ENCODE peak calls at places on chromosome 21, in four cellular contexts. O is HepG2, F is GM12878, N is H1. I is an unnamed sample.

GRCh38 chr21:36566606-36567005 is 86.7 kb upstream of the CLDN14 start:
- DNase-seq in O (no peak), F (no peak), N (no peak), I (no peak)

GRCh38 chr21:42220138-42220701 is 1.3 kb downstream of the ABCG1 start:
- DNase-seq in O (peak), F (no peak), N (no peak), I (no peak)

GRCh38 chr21:41761211-41762181 is 5.4 kb downstream of the RIPK4 start:
- DNase-seq in O (peak), F (no peak), N (no peak), I (no peak)

GRCh38 chr21:36889401-36889800 is 77.1 kb downstream of the HLCS start:
- DNase-seq in O (no peak), F (no peak), N (no peak), I (no peak)

GRCh38 chr21:39030127-39030884 is 152.9 kb downstream of the PSMG1 start:
- DNase-seq in O (no peak), F (no peak), N (peak), I (no peak)

GRCh38 chr21:38295997-38296764 is 39.4 kb downstream of the KCNJ15 start:
- DNase-seq in O (no peak), F (no peak), N (no peak), I (no peak)

GRCh38 chr21:21226472-21226871 is 228.3 kb downstream of the NCAM2 start:
- DNase-seq in O (no peak), F (no peak), N (no peak), I (no peak)

GRCh38 chr21:36981977-36982700 is 15.7 kb upstream of the HLCS start:
- DNase-seq in O (no peak), F (no peak), N (no peak), I (no peak)

GRCh38 chr21:23247334-23247733 is 2249.1 kb downstream of the NCAM2 start:
- DNase-seq in O (no peak), F (no peak), N (no peak), I (no peak)

GRCh38 chr21:29730281-29730680 is 209.5 kb downstream of the GRIK1 start:
- DNase-seq in O (no peak), F (no peak), N (no peak), I (no peak)

GRCh38 chr21:14071902-14072734 is 138.6 kb downstream of the LIPI start:
- DNase-seq in O (no peak), F (no peak), N (no peak), I (no peak)

GRCh38 chr21:39116761-39117425 is 66.4 kb downstream of the PSMG1 start:
- DNase-seq in O (no peak), F (no peak), N (no peak), I (no peak)

GRCh38 chr21:38289697-38290096 is 32.9 kb downstream of the KCNJ15 start:
- DNase-seq in O (no peak), F (no peak), N (no peak), I (no peak)

GRCh38 chr21:37562920-37563640 is 196.5 kb downstream of the DYRK1A start:
- DNase-seq in O (no peak), F (no peak), N (no peak), I (no peak)

GRCh38 chr21:37219766-37220432 is 47.2 kb downstream of the VPS26C start:
- DNase-seq in O (no peak), F (no peak), N (no peak), I (no peak)

GRCh38 chr21:37642493-37642892 is 273.8 kb downstream of the KCNJ6 start:
- DNase-seq in O (peak), F (no peak), N (no peak), I (peak)

GRCh38 chr21:36859744-36860501 is 106.5 kb downstream of the HLCS start:
- DNase-seq in O (peak), F (no peak), N (peak), I (no peak)

GRCh38 chr21:33157303-33157702 is 72.4 kb upstream of the IFNAR2 start:
- DNase-seq in O (no peak), F (no peak), N (no peak), I (no peak)

GRCh38 chr21:42312626-42313104 is 2.5 kb downstream of the TFF3 start:
- DNase-seq in O (no peak), F (no peak), N (no peak), I (no peak)

GRCh38 chr21:36229181-36229580 is 72.6 kb downstream of the DOP1B start:
- DNase-seq in O (no peak), F (no peak), N (no peak), I (no peak)

GRCh38 chr21:22352088-22352487 is 1353.9 kb downstream of the NCAM2 start:
- DNase-seq in O (no peak), F (no peak), N (no peak), I (no peak)

GRCh38 chr21:37435719-37436118 is 69.1 kb downstream of the DYRK1A start:
- DNase-seq in O (no peak), F (no peak), N (no peak), I (no peak)

GRCh38 chr21:32693581-32693980 is 34.2 kb downstream of the SYNJ1 start:
- DNase-seq in O (no peak), F (no peak), N (no peak), I (no peak)

GRCh38 chr21:32741336-32741735 is 13.5 kb upstream of the SYNJ1 start:
- DNase-seq in O (no peak), F (no peak), N (no peak), I (no peak)

GRCh38 chr21:17512245-17513213 is at the start of gene CXADR:
- DNase-seq in O (peak), F (no peak), N (peak), I (peak)
- TF ChIP-seq POLR2A in O (peak), F (peak), N (peak), I (peak)

GRCh38 chr21:19523066-19523465 is 1119.5 kb upstream of the TMPRSS15 start:
- DNase-seq in O (no peak), F (no peak), N (no peak), I (no peak)
- TF ChIP-seq YY1 in O (no peak), F (no peak), N (no peak), I (no peak)

DNA sequence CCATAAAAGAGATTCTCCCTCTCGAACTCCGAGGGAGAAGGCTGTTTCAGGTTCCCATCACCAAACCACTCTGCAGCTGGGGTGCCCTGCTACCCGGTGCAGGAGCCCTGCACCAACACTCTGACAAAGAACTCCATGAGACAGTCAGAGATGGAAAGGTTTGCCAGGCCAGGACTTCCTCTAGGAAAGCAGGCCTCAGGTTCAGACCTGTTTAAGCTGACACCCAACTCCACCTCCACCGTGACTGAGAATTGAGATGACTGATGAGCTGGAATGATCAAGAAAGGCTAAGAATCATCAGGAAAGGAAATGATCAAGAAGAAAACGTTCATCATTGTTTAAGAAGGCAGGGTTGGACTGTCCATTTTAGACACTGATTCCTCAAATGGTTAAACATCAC is 46.2 kb upstream of the KCNE1 start:
- DNase-seq in O (no peak), F (no peak), N (no peak), I (no peak)
- TF ChIP-seq POLR2A in O (no peak), F (no peak), N (no peak), I (no peak)

GRCh38 chr21:40680311-40680710 is 166.6 kb downstream of the DSCAM start:
- DNase-seq in O (no peak), F (no peak), N (no peak), I (no peak)
- TF ChIP-seq YY1 in O (no peak), F (no peak), N (no peak), I (no peak)

GRCh38 chr21:44909719-44910118 is 11.0 kb downstream of the ITGB2 start:
- DNase-seq in O (no peak), F (no peak), N (no peak), I (no peak)

GRCh38 chr21:44910229-44911065 is 10.3 kb downstream of the ITGB2 start:
- DNase-seq in O (peak), F (no peak), N (no peak), I (no peak)

GRCh38 chr21:44911066-44911383 is 9.7 kb downstream of the ITGB2 start:
- DNase-seq in O (no peak), F (no peak), N (no peak), I (no peak)

GRCh38 chr21:44912158-44912473 is 8.6 kb downstream of the ITGB2 start:
- DNase-seq in O (no peak), F (no peak), N (no peak), I (no peak)

DNA sequence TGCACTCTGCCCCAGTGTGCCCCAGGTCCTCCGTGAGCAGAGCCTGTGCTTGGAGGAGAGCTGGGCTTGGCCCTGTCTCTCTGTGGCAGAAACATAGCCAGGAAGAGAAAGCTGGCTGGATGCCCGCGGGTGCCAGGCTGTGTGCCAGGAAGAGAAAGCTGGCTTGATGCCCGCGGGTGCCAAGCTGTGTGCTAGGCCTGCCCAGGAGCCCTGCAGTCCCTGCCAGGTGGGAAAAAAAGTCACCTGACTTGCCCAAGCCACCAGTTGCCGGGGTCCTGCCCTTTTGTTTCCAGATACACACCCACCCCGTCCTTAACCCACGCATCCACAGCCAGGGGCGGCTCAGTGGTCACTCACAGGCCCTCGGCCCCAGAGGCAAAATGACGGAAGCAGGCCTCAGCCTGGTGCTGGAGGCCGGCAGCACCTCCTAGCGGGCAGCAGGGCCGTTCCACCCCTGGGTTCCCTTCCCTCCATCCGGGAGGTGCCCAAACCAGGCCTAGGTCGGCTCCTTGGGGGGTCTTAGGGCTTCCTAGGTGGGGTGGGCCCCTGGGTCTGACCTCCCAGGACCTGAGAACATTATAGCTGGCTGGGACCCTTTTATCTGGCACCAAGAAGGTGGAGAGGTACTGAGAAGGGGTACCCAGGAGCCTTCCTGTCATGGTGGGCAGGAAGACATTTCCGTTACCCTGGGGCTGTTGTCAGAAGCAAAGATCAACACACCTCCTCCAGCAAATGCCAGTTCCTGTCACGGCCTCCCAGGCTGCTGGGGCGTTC is 9.1 kb downstream of the ITGB2 start:
- DNase-seq in O (peak), F (no peak), N (no peak), I (no peak)
- TF ChIP-seq POLR2A in O (no peak), F (no peak), N (no peak), I (no peak)

GRCh38 chr21:31520506-31521163 is 138.9 kb upstream of the SOD1 start:
- DNase-seq in O (no peak), F (no peak), N (no peak), I (no peak)
- TF ChIP-seq YY1 in O (no peak), F (no peak), N (no peak), I (no peak)

DNA sequence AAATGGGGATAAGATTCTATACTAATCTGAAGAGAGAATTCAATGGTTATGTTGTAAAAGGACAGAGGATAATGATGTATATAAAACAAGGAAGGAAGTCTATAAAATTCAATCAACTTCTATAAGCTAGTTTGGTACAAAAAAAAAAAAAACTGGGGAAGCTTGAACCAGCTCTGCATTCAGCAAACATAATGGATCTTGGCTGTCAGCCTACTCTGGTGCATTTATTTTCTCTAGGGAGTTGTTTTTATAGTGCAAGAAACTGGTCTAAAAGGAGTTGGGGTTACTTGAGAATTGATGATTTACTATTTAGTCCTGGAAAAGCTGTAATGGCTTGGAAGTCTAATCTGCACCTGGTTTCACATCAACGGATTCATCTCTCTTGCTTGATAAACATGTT is 199.3 kb upstream of the NRIP1 start:
- DNase-seq in O (no peak), F (no peak), N (no peak), I (no peak)
- TF ChIP-seq POLR2A in O (no peak), F (no peak), N (no peak), I (no peak)

DNA sequence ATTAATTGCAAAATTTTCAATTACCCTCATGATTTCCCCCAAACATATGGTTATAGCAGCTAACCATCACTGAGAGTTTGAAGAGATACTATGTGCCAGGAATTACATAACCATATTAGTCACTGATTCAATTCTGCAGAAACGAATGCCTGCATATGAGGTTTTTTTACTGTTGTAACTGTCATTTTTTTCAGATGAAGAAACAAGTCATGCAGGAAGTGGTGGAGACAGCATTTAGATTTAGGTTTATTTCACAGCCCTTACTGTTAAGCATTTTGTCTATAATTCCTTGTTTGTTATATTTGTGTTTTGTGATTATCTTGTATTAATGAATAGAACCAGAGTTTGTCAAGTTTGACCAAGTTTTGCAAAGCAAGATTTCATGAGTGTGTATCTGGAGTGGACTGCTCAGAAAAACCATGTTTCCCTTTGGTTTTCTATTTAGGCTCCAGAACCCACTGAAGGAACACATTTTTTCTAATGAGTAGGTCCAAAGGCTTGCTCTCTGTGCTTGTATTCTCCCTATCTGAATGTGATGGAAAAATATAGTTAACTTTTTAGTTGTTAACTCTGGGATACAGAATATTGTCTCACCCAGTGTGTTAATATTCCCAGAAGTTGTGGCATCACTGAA is 308.5 kb upstream of the ADAMTS5 start:
- DNase-seq in O (no peak), F (no peak), N (no peak), I (no peak)
- TF ChIP-seq YY1 in O (no peak), F (no peak), N (no peak), I (no peak)

GRCh38 chr21:40227111-40227510 is 359.9 kb downstream of the PCP4 start:
- DNase-seq in O (no peak), F (no peak), N (no peak), I (no peak)
- TF ChIP-seq POLR2A in O (no peak), F (no peak), N (no peak), I (no peak)

GRCh38 chr21:25637846-25638245 is 1.2 kb upstream of the JAM2 start:
- DNase-seq in O (no peak), F (no peak), N (no peak), I (no peak)

GRCh38 chr21:25639167-25639921 is at the start of gene JAM2:
- DNase-seq in O (no peak), F (no peak), N (no peak), I (no peak)

GRCh38 chr21:25638634-25639166 is 358 bp upstream of the JAM2 start:
- DNase-seq in O (no peak), F (peak), N (no peak), I (no peak)

GRCh38 chr21:25640671-25641292 is 1.7 kb downstream of the JAM2 start:
- DNase-seq in O (no peak), F (no peak), N (no peak), I (no peak)

DNA sequence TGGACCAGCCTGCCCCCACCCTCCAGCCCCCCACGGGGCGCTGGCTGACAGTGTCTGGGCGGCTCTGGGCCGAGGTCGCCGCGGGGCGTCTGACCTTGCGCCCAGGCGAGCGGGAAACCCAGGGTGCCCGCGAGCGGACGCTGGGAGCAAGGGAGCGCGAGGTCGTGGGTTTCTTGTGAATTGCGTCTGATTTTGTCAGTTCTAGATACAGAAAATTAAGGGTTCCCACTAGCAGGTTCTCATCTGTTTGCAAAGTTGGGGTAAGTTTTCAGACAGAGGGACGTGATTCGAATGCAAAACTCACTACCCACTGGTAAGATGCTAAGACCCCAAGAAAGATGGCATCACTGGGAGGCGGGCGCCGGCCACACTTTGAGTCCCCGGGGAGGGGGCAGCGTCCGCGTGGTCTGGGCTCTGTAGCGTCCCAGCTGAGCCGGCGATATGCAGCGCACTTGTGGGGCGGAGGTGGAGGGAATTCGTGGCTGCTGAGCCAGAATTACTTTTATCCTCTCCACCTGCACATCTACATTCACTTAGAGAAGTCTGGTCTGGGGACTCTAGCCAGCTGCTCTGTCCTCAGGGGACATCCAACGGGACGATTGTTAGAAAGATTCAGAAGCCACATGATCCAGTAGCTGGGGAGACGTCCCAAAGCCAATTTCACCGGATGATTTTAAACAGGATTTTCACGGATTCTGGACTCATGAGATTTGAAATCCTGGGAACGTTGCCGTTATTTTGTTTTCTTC is 1.0 kb downstream of the JAM2 start:
- DNase-seq in O (no peak), F (no peak), N (no peak), I (no peak)
- TF ChIP-seq YY1 in O (no peak), F (peak), N (no peak), I (no peak)